ENCODE peak calls at places on chromosomes 7 and 10, in five cellular contexts. E is T-helper 17 cell; U is uterus; D is neural progenitor cell; W is activated naive CD4-positive, alpha-beta T cell treated with anti-CD3 and anti-CD28 coated beads, Interleukin-2, amount 50 U/mL, for 72 hours. B is an unnamed sample.

GRCh38 chr7:114630186-114630824 is 215.7 kb downstream of the FOXP2 start:
- DNase-seq in E (no peak), W (no peak), U (no peak), D (peak), B (no peak)

GRCh38 chr7:95772298-95772770 is at the start of gene DYNC1I1:
- DNase-seq in W (no peak), U (peak), E (no peak), D (peak), B (peak)

GRCh38 chr10:101566333-101567164 is 21.5 kb downstream of the POLL start:
- DNase-seq in E (no peak), W (peak), U (no peak), D (peak), B (peak)

GRCh38 chr7:17745588-17745987 is 194.7 kb downstream of the SNX13 start:
- DNase-seq in D (no peak), W (no peak), E (no peak), U (no peak), B (no peak)

GRCh38 chr7:78023191-78023590 is 224.6 kb downstream of the PHTF2 start:
- DNase-seq in D (no peak), E (no peak), W (no peak), U (no peak), B (no peak)

GRCh38 chr10:88810196-88810961 is 7.8 kb downstream of the LIPM start:
- DNase-seq in D (peak), U (no peak), W (no peak), E (no peak), B (peak)

GRCh38 chr7:1322240-1323110 is 89.8 kb downstream of the UNCX start:
- DNase-seq in W (no peak), E (no peak), U (no peak), D (no peak), B (no peak)

GRCh38 chr7:450741-451140 is 68.9 kb downstream of the PDGFA start:
- DNase-seq in E (no peak), W (no peak), U (no peak), D (no peak), B (no peak)

GRCh38 chr7:115178831-115179230 is 256.9 kb downstream of the MDFIC start:
- DNase-seq in U (no peak), W (no peak), D (no peak), E (no peak), B (no peak)

GRCh38 chr10:93106631-93107072 is 33.0 kb downstream of the CYP26A1 start:
- DNase-seq in D (no peak), E (no peak), W (no peak), U (no peak), B (no peak)

GRCh38 chr10:32964261-32964660 is 6.2 kb upstream of the ITGB1 start:
- DNase-seq in U (no peak), E (no peak), W (no peak), D (no peak), B (no peak)

GRCh38 chr7:105787071-105787470 is 89.3 kb downstream of the ATXN7L1 start:
- DNase-seq in W (no peak), U (no peak), E (no peak), D (no peak), B (no peak)

GRCh38 chr10:60521974-60522405 is 132.3 kb upstream of the ANK3 start:
- DNase-seq in D (peak), E (no peak), W (no peak), U (no peak), B (no peak)

GRCh38 chr10:117924820-117925219 is 121.9 kb downstream of the RAB11FIP2 start:
- DNase-seq in U (no peak), E (no peak), D (no peak), W (no peak), B (no peak)

GRCh38 chr7:26574476-26574875 is 282.8 kb downstream of the SNX10 start:
- DNase-seq in W (no peak), D (no peak), U (no peak), E (no peak), B (no peak)

GRCh38 chr10:70096705-70097420 is 35.8 kb downstream of the AIFM2 start:
- DNase-seq in D (no peak), E (no peak), W (no peak), U (no peak), B (no peak)

GRCh38 chr7:56007891-56008290 is 43.4 kb downstream of the PSPH start:
- DNase-seq in W (no peak), E (no peak), D (no peak), U (no peak), B (no peak)

GRCh38 chr7:10733747-10734146 is 239.9 kb upstream of the PHF14 start:
- DNase-seq in E (no peak), U (no peak), W (no peak), D (no peak), B (no peak)

GRCh38 chr7:159188011-159188410 is 43.3 kb upstream of the VIPR2 start:
- DNase-seq in D (no peak), W (no peak), E (no peak), U (no peak), B (no peak)

B was measured in adrenal gland.